ENCODE peak calls at places on chromosomes 13 and 19, in seven cellular contexts. Y is GM12865, J is HCT116, P is fibroblast of lung, B is heart left ventricle, C is cardiac fibroblast, W is spleen. Z is an unnamed sample.

GRCh38 chr19:6357995-6358394 is 3.3 kb upstream of the CLPP start:
- DNase-seq in Y (no peak), J (no peak), P (no peak), B (no peak), C (no peak), W (no peak), Z (no peak)

GRCh38 chr19:29378126-29378525 is 147.7 kb upstream of the VSTM2B start:
- DNase-seq in Y (no peak), J (no peak), P (no peak), B (no peak), C (no peak), W (no peak), Z (no peak)

GRCh38 chr19:29040951-29041350 is 172.0 kb downstream of the UQCRFS1 start:
- DNase-seq in Y (no peak), J (no peak), P (no peak), B (no peak), C (no peak), W (no peak), Z (no peak)

GRCh38 chr13:110421696-110422395 is 114.8 kb downstream of the COL4A2 start:
- DNase-seq in Y (no peak), J (no peak), P (peak), B (no peak), C (peak), W (no peak), Z (no peak)

GRCh38 chr13:111114362-111115050 is 604 bp upstream of the ARHGEF7 start:
- DNase-seq in Y (peak), J (no peak), P (peak), B (peak), C (peak), W (peak), Z (no peak)

GRCh38 chr19:2044709-2045500 is 6.1 kb downstream of the MKNK2 start:
- DNase-seq in Y (peak), J (no peak), P (no peak), B (no peak), C (no peak), W (no peak), Z (no peak)

GRCh38 chr13:80249906-80250513 is 90.9 kb downstream of the SPRY2 start:
- DNase-seq in Y (no peak), J (no peak), P (no peak), B (no peak), C (peak), W (no peak), Z (no peak)

GRCh38 chr13:59391696-59392095 is 772.0 kb downstream of the DIAPH3 start:
- DNase-seq in Y (peak), J (peak), P (peak), B (peak), C (peak), W (no peak), Z (peak)

GRCh38 chr13:22837980-22838615 is 342.7 kb upstream of the SGCG start:
- DNase-seq in Y (no peak), J (no peak), P (no peak), B (no peak), C (no peak), W (no peak), Z (no peak)

GRCh38 chr13:29513002-29513980 is 82.2 kb downstream of the SLC7A1 start:
- DNase-seq in Y (no peak), J (no peak), P (no peak), B (no peak), C (no peak), W (peak), Z (no peak)

GRCh38 chr19:2865334-2866221 is 1.6 kb upstream of the ZNF556 start:
- DNase-seq in Y (no peak), J (no peak), P (no peak), B (no peak), C (no peak), W (no peak), Z (no peak)

GRCh38 chr13:41188584-41188983 is 5.8 kb downstream of the KBTBD7 start:
- DNase-seq in Y (no peak), J (no peak), P (peak), B (no peak), C (peak), W (no peak), Z (no peak)

GRCh38 chr13:34044041-34044440 is 226.1 kb downstream of the RFC3 start:
- DNase-seq in Y (no peak), J (no peak), P (peak), B (no peak), C (peak), W (no peak), Z (peak)

GRCh38 chr19:30645946-30646577 is 273.9 kb downstream of the ZNF536 start:
- DNase-seq in Y (no peak), J (no peak), P (no peak), B (no peak), C (no peak), W (no peak), Z (no peak)

DNA sequence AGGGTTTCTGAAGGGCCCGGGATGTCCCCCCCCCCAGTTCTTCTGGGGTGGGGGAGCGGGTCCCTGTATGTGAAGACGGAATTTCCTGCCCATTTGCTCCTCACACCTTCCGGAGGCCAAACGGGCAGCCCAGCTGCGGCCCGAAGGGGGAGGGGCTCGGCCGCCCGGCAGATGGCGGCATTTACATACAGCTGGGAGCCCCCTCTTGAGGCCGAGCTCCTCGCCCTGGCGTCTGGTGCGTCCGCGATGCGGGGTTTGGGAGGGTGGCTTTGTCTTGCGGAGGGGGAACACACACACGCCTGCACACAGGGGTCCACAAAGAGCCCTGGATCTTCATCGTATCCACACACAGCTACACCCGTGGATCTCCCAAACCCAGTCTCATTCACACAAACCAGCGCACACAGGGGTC is 891 bp upstream of the DLL3 start:
- DNase-seq in Y (peak), J (no peak), P (peak), B (no peak), C (no peak), W (no peak), Z (no peak)
- H3K4me3 ChIP-seq in Y (no peak), J (no peak), P (peak), B (no peak), C (no peak), W (no peak), Z (peak)

GRCh38 chr13:27654059-27654458 is 32.4 kb downstream of the POLR1D start:
- DNase-seq in Y (no peak), J (no peak), P (no peak), B (no peak), C (no peak), W (no peak), Z (no peak)

GRCh38 chr13:27654816-27655215 is 33.1 kb downstream of the POLR1D start:
- DNase-seq in Y (no peak), J (no peak), P (no peak), B (no peak), C (no peak), W (no peak), Z (no peak)

DNA sequence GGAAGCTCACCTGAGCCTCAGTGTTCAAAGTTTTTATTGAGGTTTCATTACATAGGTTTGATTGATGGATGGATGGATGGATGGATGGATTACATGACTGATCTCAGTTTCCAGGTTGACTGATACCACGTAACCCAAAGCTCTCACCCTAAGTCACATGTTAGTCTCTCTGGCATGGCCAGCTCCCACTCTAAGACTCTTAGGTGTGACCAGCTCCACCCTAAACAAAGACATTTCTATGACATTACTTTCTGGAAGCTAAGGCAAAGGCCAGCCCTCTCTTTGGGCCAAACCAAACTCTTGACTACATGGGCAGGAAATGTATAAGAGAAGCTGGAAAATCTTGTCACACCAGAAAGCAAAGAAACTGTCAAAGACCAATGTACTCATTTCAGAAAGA is 28.6 kb downstream of the POLR1D start:
- DNase-seq in Y (no peak), J (no peak), P (no peak), B (no peak), C (no peak), W (no peak), Z (no peak)
- TF ChIP-seq CTCF in Y (no peak), J (no peak), P (no peak), B (no peak), C (no peak), W (no peak), Z (no peak)

GRCh38 chr13:108496364-108497215 is 132.8 kb upstream of the MYO16 start:
- DNase-seq in Y (no peak), J (no peak), P (peak), B (no peak), C (peak), W (no peak), Z (no peak)

GRCh38 chr13:108495686-108496363 is 133.6 kb upstream of the MYO16 start:
- DNase-seq in Y (no peak), J (no peak), P (peak), B (no peak), C (peak), W (no peak), Z (no peak)

DNA sequence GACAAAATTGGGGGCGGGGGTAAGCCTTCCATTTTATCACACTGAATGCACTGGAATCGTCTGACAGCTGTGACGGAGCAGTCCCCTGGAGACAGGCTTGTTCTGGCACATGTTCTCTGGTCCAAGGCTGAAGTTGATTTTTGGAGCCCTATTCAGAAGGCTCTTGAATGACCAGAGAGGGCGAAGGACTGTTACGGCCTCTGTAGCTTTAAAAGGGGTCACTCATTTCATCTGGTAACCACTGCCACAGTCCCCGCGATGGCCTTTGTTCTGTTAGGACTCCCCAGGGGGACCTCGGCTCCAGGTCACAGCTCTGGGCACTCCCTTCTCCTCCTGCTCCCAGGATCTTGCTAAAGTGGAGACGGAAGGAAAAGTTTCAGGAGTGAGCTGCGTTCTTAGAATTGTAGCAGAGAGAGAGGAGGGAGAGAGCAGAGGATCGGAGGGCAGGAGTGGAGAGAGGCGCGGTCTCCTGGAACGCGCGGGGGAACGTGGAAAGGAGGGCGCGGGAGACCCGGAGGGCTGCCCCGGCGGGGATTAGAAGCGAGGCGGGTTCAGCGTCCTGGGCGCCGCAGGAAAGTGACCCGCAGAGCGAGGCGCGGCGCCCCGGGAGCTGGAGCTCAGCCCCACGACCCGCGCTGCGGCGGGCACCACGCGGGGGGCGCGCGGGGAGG is 134.3 kb upstream of the MYO16 start:
- DNase-seq in Y (no peak), J (no peak), P (no peak), B (no peak), C (peak), W (no peak), Z (no peak)
- H3K4me3 ChIP-seq in Y (no peak), J (no peak), P (no peak), B (no peak), C (no peak), W (peak), Z (no peak)

DNA sequence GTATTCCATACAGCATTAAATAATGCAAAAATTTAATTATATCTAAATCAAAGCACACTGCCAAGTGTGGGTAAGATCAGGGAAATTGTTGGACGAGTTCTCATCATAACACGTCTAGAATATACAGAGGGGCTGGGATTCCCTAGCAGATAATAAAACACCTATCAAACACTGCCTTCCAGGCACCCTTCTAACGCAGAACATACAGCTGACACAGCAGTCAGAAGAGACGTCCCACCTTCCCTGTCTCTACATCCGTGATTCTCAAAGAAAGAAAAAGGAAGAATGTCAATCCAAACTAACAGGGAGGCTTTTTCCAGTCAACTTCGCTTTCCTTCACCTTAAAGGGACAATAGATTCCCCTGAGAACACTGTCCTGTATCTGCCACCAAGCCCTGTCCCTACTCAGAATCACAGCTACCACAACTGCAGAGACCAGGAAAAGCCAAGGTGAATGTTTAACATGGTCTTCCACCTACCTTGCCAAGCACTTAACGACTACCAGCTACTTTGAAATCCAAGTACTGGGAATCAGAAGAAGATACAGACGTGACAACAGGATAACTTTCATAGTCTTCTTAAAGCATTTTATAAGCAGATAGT is 38.5 kb downstream of the TBC1D4 start:
- DNase-seq in Y (no peak), J (no peak), P (no peak), B (no peak), C (no peak), W (no peak), Z (no peak)
- TF ChIP-seq CTCF in Y (no peak), J (no peak), P (no peak), B (no peak), C (no peak), W (no peak), Z (no peak)

DNA sequence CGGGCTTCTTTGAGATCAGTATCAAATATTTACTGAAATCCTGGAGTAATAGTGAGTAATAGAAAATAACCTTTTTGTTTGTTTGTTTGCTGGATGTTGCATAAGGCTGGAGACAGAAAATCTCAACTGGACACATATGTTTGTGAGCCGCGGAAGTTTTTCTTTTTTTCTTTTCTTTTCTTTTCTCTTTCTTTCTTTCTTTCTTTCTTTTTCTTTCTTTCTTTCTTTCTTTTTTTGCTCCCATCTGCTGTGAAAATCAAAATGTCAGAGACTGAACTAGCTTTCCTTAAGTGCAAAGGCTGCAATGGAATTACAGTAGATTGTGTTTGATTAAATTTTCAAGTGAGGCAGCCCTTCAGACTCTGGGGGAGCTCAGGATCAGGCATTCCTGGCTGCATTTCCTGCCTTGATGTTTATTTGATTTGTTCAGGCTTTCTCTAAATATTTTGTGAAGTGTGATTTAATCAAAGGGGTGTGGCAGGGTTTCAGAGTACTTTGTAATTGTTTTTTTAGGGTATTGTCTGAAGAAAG is 306 bp downstream of the FRY start:
- DNase-seq in Y (no peak), J (no peak), P (no peak), B (no peak), C (no peak), W (no peak), Z (no peak)
- H3K4me3 ChIP-seq in Y (peak), J (peak), P (peak), B (peak), C (peak), W (peak), Z (peak)

DNA sequence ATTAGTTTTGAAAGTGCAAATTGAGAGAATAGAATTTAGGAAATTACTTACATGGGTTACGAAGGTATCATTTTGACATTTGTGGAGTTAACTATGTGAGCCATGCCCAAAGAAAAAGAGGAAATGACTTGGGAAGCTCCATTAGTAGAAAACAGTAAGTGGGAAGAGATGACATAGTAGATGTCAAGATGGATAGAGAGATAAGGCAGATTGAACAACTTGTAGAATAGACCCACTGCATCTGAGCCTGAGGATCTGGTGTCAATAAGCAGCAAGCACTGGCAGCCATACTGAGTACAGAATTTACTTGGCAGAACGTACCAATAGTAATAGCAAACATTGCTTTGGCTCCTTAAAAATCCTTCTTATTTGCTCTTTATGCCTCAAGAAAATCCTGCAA is 203.7 kb downstream of the GPC6 start:
- DNase-seq in Y (no peak), J (no peak), P (no peak), B (no peak), C (no peak), W (no peak), Z (no peak)
- TF ChIP-seq CTCF in Y (no peak), J (no peak), P (no peak), B (no peak), C (no peak), W (no peak), Z (no peak)

Z was measured in HFF-Myc.